ENCODE peak calls at places on chromosome 16, in five cellular contexts. D is A549; W is HFFc6; V is stimulated activated CD4-positive, alpha-beta T cell treated with anti-CD3 and anti-CD28 coated beads, Interleukin-15, amount 100 ng/mL, for 1 hour; A is IMR-90. C is an unnamed sample.

GRCh38 chr16:67719778-67720144 is 645 bp upstream of the GFOD2 start:
- DNase-seq in A (peak), D (peak), V (no peak), W (peak), C (peak)

GRCh38 chr16:68737730-68738590 is 868 bp downstream of the CDH1 start:
- DNase-seq in A (no peak), D (peak), W (no peak), V (no peak), C (no peak)

GRCh38 chr16:29810699-29811169 is 1.3 kb upstream of the PRRT2 start:
- DNase-seq in A (no peak), V (no peak), D (no peak), W (no peak), C (no peak)

GRCh38 chr16:67857547-67858233 is 10.2 kb upstream of the CENPT start:
- DNase-seq in V (no peak), A (peak), D (peak), W (peak), C (peak)

GRCh38 chr16:84535851-84536250 is 31.4 kb upstream of the MEAK7 start:
- DNase-seq in V (no peak), A (no peak), W (no peak), D (no peak), C (no peak)

GRCh38 chr16:49350265-49351103 is 23.1 kb upstream of the C16orf78 start:
- DNase-seq in V (no peak), W (peak), A (peak), D (peak), C (peak)

GRCh38 chr16:82655720-82656500 is 29.1 kb downstream of the CDH13 start:
- DNase-seq in A (no peak), V (no peak), D (no peak), W (no peak), C (no peak)

GRCh38 chr16:12411521-12411920 is 392.2 kb downstream of the CPPED1 start:
- DNase-seq in W (no peak), A (no peak), D (no peak), V (no peak), C (no peak)

GRCh38 chr16:56662357-56663354 is 4.9 kb downstream of the MT1F start:
- DNase-seq in D (no peak), W (no peak), A (no peak), V (no peak), C (no peak)

GRCh38 chr16:35492225-35492624 is 2032.8 kb downstream of the TP53TG3F start:
- DNase-seq in D (no peak), V (no peak), A (no peak), W (no peak), C (no peak)

GRCh38 chr16:52597772-52598483 is 51.0 kb upstream of the TOX3 start:
- DNase-seq in W (no peak), V (no peak), A (no peak), D (no peak), C (no peak)

GRCh38 chr16:31527617-31528287 is at the start of gene AHSP:
- DNase-seq in A (no peak), D (no peak), W (no peak), V (no peak), C (no peak)

GRCh38 chr16:81531415-81531814 is 86.8 kb downstream of the CMIP start:
- DNase-seq in V (no peak), A (no peak), W (no peak), D (no peak), C (no peak)

C was measured in COLO829.